ENCODE peak calls at places on chromosomes 2 and 18, in nine cellular contexts. C, A, O, K, N, R, Q, T and G are unnamed samples.

GRCh38 chr2:218011641-218012040 is 8.8 kb upstream of the TNS1 start:
- DNase-seq in C (no peak), A (no peak), O (no peak), K (no peak), N (no peak), R (no peak), Q (no peak), T (no peak), G (no peak)

GRCh38 chr2:120421126-120421829 is 75.3 kb downstream of the INHBB start:
- DNase-seq in C (no peak), A (no peak), O (no peak), K (no peak), N (no peak), R (no peak), Q (no peak), T (no peak), G (no peak)

GRCh38 chr2:233165895-233166661 is 85.4 kb upstream of the ATG16L1 start:
- DNase-seq in C (no peak), A (no peak), O (peak), K (no peak), N (peak), R (no peak), Q (peak), T (peak), G (no peak)

GRCh38 chr18:51998711-51999110 is 341.3 kb upstream of the DCC start:
- DNase-seq in C (no peak), A (no peak), O (no peak), K (no peak), N (no peak), R (no peak), Q (no peak), T (no peak), G (no peak)

GRCh38 chr18:37578886-37579513 is 13.4 kb upstream of the CELF4 start:
- DNase-seq in C (peak), A (no peak), O (no peak), K (peak), N (no peak), R (peak), Q (no peak), T (no peak), G (no peak)

GRCh38 chr2:8652774-8653426 is 29.0 kb upstream of the ID2 start:
- DNase-seq in C (no peak), A (no peak), O (no peak), K (no peak), N (no peak), R (no peak), Q (no peak), T (no peak), G (no peak)

GRCh38 chr2:168449419-168449818 is 6.7 kb upstream of the CERS6 start:
- DNase-seq in C (no peak), A (no peak), O (no peak), K (no peak), N (no peak), R (no peak), Q (no peak), T (no peak), G (no peak)

GRCh38 chr2:67777010-67777409 is 285.8 kb downstream of the C1D start:
- DNase-seq in C (no peak), A (no peak), O (no peak), K (no peak), N (no peak), R (no peak), Q (no peak), T (no peak), G (no peak)

GRCh38 chr2:150370600-150370999 is 116.9 kb downstream of the RND3 start:
- DNase-seq in C (no peak), A (no peak), O (no peak), K (no peak), N (no peak), R (no peak), Q (no peak), T (no peak), G (no peak)

GRCh38 chr2:121205321-121205942 is 79.6 kb downstream of the TFCP2L1 start:
- DNase-seq in C (no peak), A (no peak), O (no peak), K (no peak), N (peak), R (no peak), Q (peak), T (no peak), G (no peak)

GRCh38 chr2:158914066-158914465 is 54.4 kb upstream of the TANC1 start:
- DNase-seq in C (no peak), A (no peak), O (no peak), K (no peak), N (no peak), R (no peak), Q (no peak), T (no peak), G (no peak)

GRCh38 chr18:59871711-59872362 is 28.0 kb upstream of the PMAIP1 start:
- DNase-seq in C (no peak), A (no peak), O (no peak), K (no peak), N (no peak), R (no peak), Q (no peak), T (no peak), G (no peak)

GRCh38 chr2:129907256-129907973 is 72.1 kb upstream of the RAB6C start:
- DNase-seq in C (no peak), A (no peak), O (peak), K (no peak), N (no peak), R (no peak), Q (no peak), T (no peak), G (no peak)

GRCh38 chr2:12504443-12504842 is 212.3 kb upstream of the TRIB2 start:
- DNase-seq in C (no peak), A (no peak), O (peak), K (no peak), N (no peak), R (no peak), Q (no peak), T (no peak), G (no peak)

GRCh38 chr18:1604751-1605150 is 700.1 kb downstream of the ADCYAP1 start:
- DNase-seq in C (no peak), A (no peak), O (no peak), K (no peak), N (no peak), R (no peak), Q (no peak), T (no peak), G (no peak)

GRCh38 chr18:54612237-54612636 is 21.2 kb downstream of the DYNAP start:
- DNase-seq in C (no peak), A (no peak), O (no peak), K (no peak), N (no peak), R (no peak), Q (no peak), T (no peak), G (no peak)

GRCh38 chr2:70440621-70441020 is 113.0 kb downstream of the TGFA start:
- DNase-seq in C (no peak), A (no peak), O (peak), K (no peak), N (no peak), R (no peak), Q (no peak), T (peak), G (no peak)

GRCh38 chr2:263022-263738 is 652 bp downstream of the SH3YL1 start:
- DNase-seq in C (no peak), A (no peak), O (no peak), K (no peak), N (no peak), R (no peak), Q (no peak), T (no peak), G (no peak)

GRCh38 chr18:60020107-60020925 is 120.5 kb downstream of the PMAIP1 start:
- DNase-seq in C (no peak), A (no peak), O (no peak), K (no peak), N (no peak), R (peak), Q (peak), T (no peak), G (no peak)

GRCh38 chr2:173048901-173049661 is 26.6 kb upstream of the MAP3K20 start:
- DNase-seq in C (peak), A (no peak), O (peak), K (peak), N (peak), R (no peak), Q (peak), T (no peak), G (peak)

GRCh38 chr18:25349926-25350560 is 1.9 kb downstream of the ZNF521 start:
- DNase-seq in C (no peak), A (no peak), O (no peak), K (no peak), N (peak), R (peak), Q (no peak), T (no peak), G (no peak)

GRCh38 chr2:102082591-102083586 is 59.7 kb upstream of the IL1R1 start:
- DNase-seq in C (peak), A (no peak), O (peak), K (no peak), N (peak), R (no peak), Q (peak), T (no peak), G (no peak)

GRCh38 chr2:216636570-216637450 is 3.6 kb downstream of the IGFBP2 start:
- DNase-seq in C (no peak), A (no peak), O (no peak), K (peak), N (no peak), R (peak), Q (no peak), T (no peak), G (peak)

GRCh38 chr2:10022041-10022421 is 21.3 kb upstream of the KLF11 start:
- DNase-seq in C (no peak), A (no peak), O (no peak), K (no peak), N (peak), R (no peak), Q (no peak), T (no peak), G (no peak)

GRCh38 chr2:235923859-235924674 is 244.1 kb downstream of the GBX2 start:
- DNase-seq in C (no peak), A (no peak), O (no peak), K (no peak), N (no peak), R (no peak), Q (no peak), T (no peak), G (no peak)

GRCh38 chr18:76952747-76953146 is 130.4 kb downstream of the ZNF236 start:
- DNase-seq in C (no peak), A (no peak), O (no peak), K (no peak), N (no peak), R (no peak), Q (no peak), T (no peak), G (no peak)

GRCh38 chr2:43086451-43087221 is 139.8 kb downstream of the ZFP36L2 start:
- DNase-seq in C (no peak), A (no peak), O (no peak), K (no peak), N (peak), R (peak), Q (peak), T (no peak), G (no peak)

GRCh38 chr2:99559075-99559662 is 69.4 kb upstream of the REV1 start:
- DNase-seq in C (peak), A (peak), O (peak), K (peak), N (peak), R (peak), Q (peak), T (peak), G (peak)

GRCh38 chr2:110773470-110773921 is 41.1 kb downstream of the ACOXL start:
- DNase-seq in C (no peak), A (no peak), O (no peak), K (no peak), N (peak), R (no peak), Q (no peak), T (no peak), G (no peak)

GRCh38 chr18:62898359-62898758 is 183.0 kb downstream of the PHLPP1 start:
- DNase-seq in C (peak), A (no peak), O (peak), K (no peak), N (no peak), R (no peak), Q (no peak), T (no peak), G (no peak)

GRCh38 chr2:36541891-36542595 is 55.9 kb downstream of the FEZ2 start:
- DNase-seq in C (no peak), A (no peak), O (no peak), K (no peak), N (no peak), R (no peak), Q (no peak), T (no peak), G (no peak)

GRCh38 chr2:192500550-192501200 is 305.9 kb upstream of the TMEFF2 start:
- DNase-seq in C (no peak), A (no peak), O (no peak), K (no peak), N (no peak), R (no peak), Q (no peak), T (no peak), G (no peak)

GRCh38 chr2:229927817-229928321 is 5.6 kb downstream of the FBXO36 start:
- DNase-seq in C (no peak), A (no peak), O (no peak), K (no peak), N (no peak), R (no peak), Q (no peak), T (no peak), G (no peak)

GRCh38 chr2:233857511-233858118 is 3.3 kb upstream of the HJURP start:
- DNase-seq in C (no peak), A (no peak), O (peak), K (peak), N (no peak), R (peak), Q (no peak), T (peak), G (peak)

GRCh38 chr2:73862987-73863386 is 29.8 kb upstream of the ACTG2 start:
- DNase-seq in C (no peak), A (no peak), O (no peak), K (peak), N (no peak), R (no peak), Q (no peak), T (no peak), G (no peak)

GRCh38 chr2:163565192-163565591 is 170.6 kb downstream of the FIGN start:
- DNase-seq in C (no peak), A (no peak), O (no peak), K (no peak), N (no peak), R (no peak), Q (no peak), T (no peak), G (no peak)

GRCh38 chr2:9844036-9844483 is 786 bp downstream of the TAF1B start:
- DNase-seq in C (no peak), A (no peak), O (peak), K (peak), N (no peak), R (peak), Q (no peak), T (no peak), G (no peak)

GRCh38 chr18:61635901-61636528 is 256.8 kb downstream of the RNF152 start:
- DNase-seq in C (peak), A (peak), O (peak), K (peak), N (peak), R (peak), Q (peak), T (no peak), G (no peak)

GRCh38 chr2:127566576-127566975 is 31.1 kb downstream of the MYO7B start:
- DNase-seq in C (no peak), A (no peak), O (no peak), K (no peak), N (no peak), R (no peak), Q (no peak), T (no peak), G (no peak)

GRCh38 chr2:2662037-2662846 is 331.2 kb upstream of the MYT1L start:
- DNase-seq in C (no peak), A (peak), O (no peak), K (peak), N (peak), R (no peak), Q (no peak), T (no peak), G (no peak)